ENCODE peak calls at places on chromosome 7, in ten cellular contexts. O is IMR-90, Z is HCT116, W is left ventricle myocardium inferior, S is left lung, U is keratinocyte, E is PC-9, I is neural progenitor cell, M is Panc1, G is spleen. L is an unnamed sample.

GRCh38 chr7:2165610-2166594 is 66.8 kb downstream of the MAD1L1 start:
- DNase-seq in O (no peak), Z (no peak), W (no peak), S (no peak), U (no peak), E (no peak), I (no peak), M (no peak), G (no peak), L (no peak)

GRCh38 chr7:92569137-92569536 is 21.1 kb downstream of the FAM133B start:
- DNase-seq in O (peak; percentile 29), Z (no peak), W (no peak), S (no peak), U (no peak), E (no peak), I (no peak), M (no peak), G (no peak), L (no peak)

GRCh38 chr7:107473975-107474598 is 4.2 kb downstream of the GPR22 start:
- DNase-seq in O (no peak), Z (no peak), W (no peak), S (no peak), U (no peak), E (no peak), I (no peak), M (no peak), G (no peak), L (no peak)

GRCh38 chr7:154688952-154689351 is 314.0 kb downstream of the PAXIP1 start:
- DNase-seq in O (no peak), Z (no peak), W (no peak), S (no peak), U (no peak), E (no peak), I (no peak), M (no peak), G (no peak), L (no peak)

GRCh38 chr7:152551304-152552036 is 115.7 kb upstream of the KMT2C start:
- DNase-seq in O (no peak), Z (no peak), W (no peak), S (no peak), U (no peak), E (no peak), I (no peak), M (no peak), G (no peak), L (no peak)

GRCh38 chr7:85039196-85039923 is 147.5 kb downstream of the SEMA3D start:
- DNase-seq in O (no peak), Z (no peak), W (no peak), S (no peak), U (no peak), E (no peak), I (no peak), M (no peak), G (no peak), L (no peak)

GRCh38 chr7:123355576-123356195 is 155.9 kb upstream of the SLC13A1 start:
- DNase-seq in O (no peak), Z (peak; percentile 26), W (no peak), S (no peak), U (no peak), E (no peak), I (peak; percentile 24), M (no peak), G (no peak), L (no peak)

GRCh38 chr7:45888185-45888992 is at the start of gene IGFBP1:
- DNase-seq in O (peak; percentile 25), Z (no peak), W (no peak), S (no peak), U (no peak), E (peak; percentile 69), I (peak; percentile 52), M (no peak), G (no peak), L (no peak)

GRCh38 chr7:16178069-16178468 is 243.3 kb downstream of the CRPPA start:
- DNase-seq in O (no peak), Z (no peak), W (no peak), S (no peak), U (no peak), E (no peak), I (no peak), M (no peak), G (no peak), L (no peak)

GRCh38 chr7:143286522-143286890 is 1.6 kb upstream of the CASP2 start:
- DNase-seq in O (no peak), Z (no peak), W (no peak), S (no peak), U (no peak), E (no peak), I (no peak), M (no peak), G (no peak), L (no peak)

GRCh38 chr7:149496642-149497391 is 792 bp downstream of the ZNF746 start:
- DNase-seq in O (peak; percentile 15), Z (no peak), W (peak; percentile 60), S (peak; percentile 63), U (no peak), E (peak; percentile 51), I (peak; percentile 53), M (no peak), G (peak; percentile 94), L (peak; percentile 23)

GRCh38 chr7:35971133-35971995 is 170.5 kb downstream of the SEPTIN7 start:
- DNase-seq in O (no peak), Z (no peak), W (no peak), S (no peak), U (no peak), E (peak; percentile 31), I (no peak), M (no peak), G (peak; percentile 80), L (peak; percentile 54)

GRCh38 chr7:26599982-26600381 is 264.4 kb downstream of the SKAP2 start:
- DNase-seq in O (no peak), Z (no peak), W (no peak), S (no peak), U (no peak), E (no peak), I (no peak), M (no peak), G (no peak), L (no peak)

GRCh38 chr7:149690688-149691446 is 82.5 kb downstream of the ZNF467 start:
- DNase-seq in O (peak; percentile 71), Z (peak; percentile 89), W (peak; percentile 17), S (no peak), U (peak; percentile 69), E (peak; percentile 80), I (peak; percentile 73), M (peak; percentile 95), G (no peak), L (no peak)

GRCh38 chr7:24717247-24717622 is 40.0 kb downstream of the GSDME start:
- DNase-seq in O (no peak), Z (no peak), W (no peak), S (no peak), U (no peak), E (no peak), I (peak; percentile 0), M (no peak), G (peak; percentile 67), L (no peak)

GRCh38 chr7:20241491-20242261 is 24.5 kb upstream of the MACC1 start:
- DNase-seq in O (peak; percentile 68), Z (no peak), W (no peak), S (no peak), U (no peak), E (peak; percentile 54), I (no peak), M (no peak), G (no peak), L (peak; percentile 55)

GRCh38 chr7:83629117-83629880 is 19.6 kb downstream of the SEMA3E start:
- DNase-seq in O (no peak), Z (no peak), W (no peak), S (no peak), U (no peak), E (no peak), I (peak; percentile 52), M (no peak), G (no peak), L (no peak)

DNA sequence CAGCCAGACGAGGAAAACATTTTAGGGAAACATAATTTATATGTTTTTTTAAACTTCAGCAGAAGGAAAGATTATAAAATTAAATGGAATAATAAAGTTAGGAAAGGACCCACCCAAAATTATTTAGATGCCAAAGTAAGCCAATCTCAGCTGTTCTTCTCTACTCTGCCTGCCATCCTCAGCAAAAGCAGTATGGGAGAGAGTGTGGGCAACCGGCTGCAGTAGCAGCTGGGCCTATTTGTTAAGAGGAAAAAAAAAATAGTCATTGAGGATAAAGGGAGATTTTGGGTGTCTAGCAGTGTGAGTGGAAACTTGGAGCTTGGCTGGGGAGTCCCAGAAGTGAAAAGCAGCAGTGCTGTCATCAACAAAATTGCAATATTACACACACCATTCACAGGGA is 15.4 kb downstream of the SEMA3E start:
- DNase-seq in O (no peak), Z (no peak), W (no peak), S (no peak), U (no peak), E (no peak), I (no peak), M (no peak), G (no peak), L (no peak)
- H3K4me3 ChIP-seq in O (no peak overlapping the region), Z (no peak overlapping the region), W (no peak overlapping the region), S (no peak overlapping the region), U (no peak overlapping the region), E (no peak overlapping the region), I (no peak overlapping the region), M (no peak overlapping the region), G (no peak overlapping the region), L (no peak overlapping the region)

DNA sequence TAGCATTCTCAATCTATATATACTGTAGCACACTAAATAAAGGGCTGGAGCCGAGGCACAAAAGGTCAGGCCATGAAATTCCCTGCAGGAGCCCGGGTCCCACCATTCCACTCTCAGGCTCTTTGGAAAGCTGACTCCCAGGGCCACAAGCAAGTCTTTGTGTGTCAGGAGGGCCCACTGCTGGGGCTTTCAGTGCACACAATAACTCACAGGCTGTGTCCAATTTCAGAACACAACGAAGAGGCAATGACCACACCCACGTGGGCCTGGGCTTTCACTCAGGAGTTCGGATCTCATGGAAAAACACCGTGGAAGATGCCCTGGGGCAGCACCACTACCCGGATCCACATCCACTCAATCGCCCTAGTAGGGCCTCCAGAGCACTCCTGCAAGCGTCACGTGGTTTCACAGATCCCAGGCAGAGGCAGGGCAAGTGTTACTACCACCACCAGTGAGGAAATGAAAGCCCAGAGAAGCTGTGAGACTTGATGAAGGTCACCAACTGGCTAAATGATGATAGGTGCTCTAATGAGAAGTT is 60.3 kb downstream of the COBL start:
- DNase-seq in O (no peak), Z (no peak), W (no peak), S (no peak), U (no peak), E (no peak), I (peak; percentile 54), M (no peak), G (no peak), L (peak; percentile 60)
- H3K27ac ChIP-seq in O (no peak overlapping the region), Z (no peak overlapping the region), W (peak overlapping the region; percentile 65), S (no peak overlapping the region), U (no peak overlapping the region), E (no peak overlapping the region), I (peak overlapping the region; percentile 86), M (no peak overlapping the region), G (no peak overlapping the region), L (no peak overlapping the region)

GRCh38 chr7:128932862-128933821 is 4.6 kb upstream of the IRF5 start:
- DNase-seq in O (no peak), Z (no peak), W (no peak), S (peak; percentile 70), U (no peak), E (no peak), I (no peak), M (no peak), G (no peak), L (peak; percentile 43)
- H3K4me3 ChIP-seq in O (no peak overlapping the region), Z (no peak overlapping the region), W (no peak overlapping the region), S (no peak overlapping the region), U (no peak overlapping the region), E (no peak overlapping the region), I (no peak overlapping the region), M (no peak overlapping the region), G (no peak overlapping the region), L (no peak overlapping the region)

GRCh38 chr7:140697447-140698143 is 1.1 kb downstream of the NDUFB2 start:
- DNase-seq in O (peak; percentile 64), Z (no peak), W (no peak), S (no peak), U (no peak), E (no peak), I (no peak), M (no peak), G (no peak), L (no peak)
- H3K27ac ChIP-seq in O (peak overlapping the region; percentile 94), Z (peak overlapping the region; percentile 95), W (peak overlapping the region; percentile 97), S (peak overlapping the region; percentile 93), U (peak overlapping the region; percentile 86), E (peak overlapping the region; percentile 53), I (no peak overlapping the region), M (peak overlapping the region; percentile 71), G (peak overlapping the region; percentile 94), L (peak overlapping the region; percentile 88)